ENCODE peak calls at places on chromosomes 5 and 9, in four cellular contexts. J is brain microvascular endothelial cell, B is germinal center, K is heart right ventricle. D is an unnamed sample.

GRCh38 chr9:116550728-116551436 is 136.2 kb upstream of the TRIM32 start:
- DNase-seq in K (no peak), B (no peak), J (peak), D (peak)

GRCh38 chr9:79774356-79774755 is 202.6 kb downstream of the TLE4 start:
- DNase-seq in J (no peak), K (no peak), B (no peak), D (no peak)

GRCh38 chr5:144139586-144139985 is 30.9 kb downstream of the YIPF5 start:
- DNase-seq in J (peak), K (no peak), B (no peak), D (no peak)

GRCh38 chr5:72451771-72452505 is 55.3 kb downstream of the ZNF366 start:
- DNase-seq in K (peak), J (peak), B (peak), D (no peak)

GRCh38 chr9:17528859-17529258 is 50.0 kb upstream of the SH3GL2 start:
- DNase-seq in K (no peak), J (no peak), B (no peak), D (no peak)

GRCh38 chr5:31407921-31408714 is 123.8 kb downstream of the DROSHA start:
- DNase-seq in K (no peak), J (no peak), B (no peak), D (peak)

GRCh38 chr9:3261484-3261883 is 264.3 kb downstream of the RFX3 start:
- DNase-seq in J (peak), K (no peak), B (no peak), D (no peak)

GRCh38 chr5:546376-546908 is 22.2 kb upstream of the SLC9A3 start:
- DNase-seq in J (no peak), K (no peak), B (no peak), D (no peak)

GRCh38 chr5:138668451-138668850 is 84.8 kb upstream of the CTNNA1 start:
- DNase-seq in K (peak), J (no peak), B (no peak), D (no peak)

GRCh38 chr5:101424530-101425175 is 521.6 kb upstream of the ST8SIA4 start:
- DNase-seq in K (no peak), B (no peak), J (peak), D (no peak)

GRCh38 chr5:54718647-54719046 is 201.1 kb downstream of the SNX18 start:
- DNase-seq in J (peak), K (peak), B (no peak), D (no peak)

GRCh38 chr9:131048820-131049219 is 39.8 kb downstream of the LAMC3 start:
- DNase-seq in K (no peak), B (no peak), J (no peak), D (no peak)

GRCh38 chr5:54761213-54761701 is 224.1 kb downstream of the ESM1 start:
- DNase-seq in J (peak), K (no peak), B (no peak), D (no peak)

GRCh38 chr5:137129906-137130680 is 369.0 kb downstream of the SPOCK1 start:
- DNase-seq in K (no peak), B (no peak), J (no peak), D (peak)

GRCh38 chr9:121837113-121838010 is 185.9 kb downstream of the DAB2IP start:
- DNase-seq in K (no peak), B (no peak), J (no peak), D (no peak)